ENCODE peak calls at places on chromosomes 6 and 20, in four cellular contexts. M is adrenal gland; O is effector memory CD4-positive, alpha-beta T cell; N is HCEC 1CT. F is an unnamed sample.

GRCh38 chr6:42175860-42176259 is 2.7 kb downstream of the GUCA1A start:
- DNase-seq in M (no peak), O (no peak), N (no peak), F (no peak)

GRCh38 chr6:43491750-43492661 is 14.6 kb downstream of the TJAP1 start:
- DNase-seq in M (peak; percentile 87), O (no peak), N (peak; percentile 82), F (peak; percentile 71)

GRCh38 chr6:168417158-168417557 is 23.8 kb upstream of the SMOC2 start:
- DNase-seq in M (no peak), O (no peak), N (no peak), F (no peak)

GRCh38 chr6:150175611-150176151 is 32.8 kb downstream of the PPP1R14C start:
- DNase-seq in M (no peak), O (no peak), N (no peak), F (no peak)

GRCh38 chr20:59495894-59496510 is 108.3 kb upstream of the PHACTR3 start:
- DNase-seq in M (peak; percentile 79), O (peak; percentile 42), N (peak; percentile 47), F (peak; percentile 68)

GRCh38 chr6:6657085-6657819 is 68.7 kb downstream of the LY86 start:
- DNase-seq in M (no peak), O (no peak), N (no peak), F (no peak)

GRCh38 chr20:478949-479429 is 16.7 kb upstream of the TBC1D20 start:
- DNase-seq in M (peak; percentile 26), O (no peak), N (peak; percentile 66), F (no peak)

GRCh38 chr20:50663095-50663821 is 28.1 kb downstream of the RIPOR3 start:
- DNase-seq in M (peak; percentile 61), O (no peak), N (no peak), F (no peak)

GRCh38 chr6:4371207-4371921 is 236.0 kb upstream of the ECI2 start:
- DNase-seq in M (peak; percentile 95), O (no peak), N (peak; percentile 71), F (no peak)

GRCh38 chr20:51529027-51529749 is 13.3 kb downstream of the NFATC2 start:
- DNase-seq in M (no peak), O (no peak), N (no peak), F (no peak)

GRCh38 chr6:11341867-11342266 is 109.4 kb upstream of the NEDD9 start:
- DNase-seq in M (no peak), O (no peak), N (peak; percentile 59), F (no peak)

GRCh38 chr6:10690651-10691445 is 3.6 kb downstream of the C6orf52 start:
- DNase-seq in M (no peak), O (no peak), N (no peak), F (no peak)

GRCh38 chr6:167751579-167752115 is 75.1 kb upstream of the AFDN start:
- DNase-seq in M (no peak), O (no peak), N (no peak), F (no peak)

GRCh38 chr20:24765316-24766142 is 183.5 kb upstream of the CST7 start:
- DNase-seq in M (no peak), O (no peak), N (no peak), F (no peak)

GRCh38 chr6:159463440-159463839 is 229.6 kb downstream of the SOD2 start:
- DNase-seq in M (no peak), O (no peak), N (no peak), F (no peak)

GRCh38 chr20:36852187-36852586 is 23.8 kb upstream of the TLDC2 start:
- DNase-seq in M (peak; percentile 67), O (no peak), N (no peak), F (no peak)